ENCODE peak calls at places on chromosomes 4 and X, in seven cellular contexts. V is heart left ventricle, Q is upper lobe of left lung, U is adrenal gland, S is H1, M is breast epithelium, J is thyroid gland. G is an unnamed sample.

GRCh38 chr4:128517739-128518510 is 230.3 kb upstream of the PGRMC2 start:
- DNase-seq in M (peak), S (no peak), Q (peak), V (peak), U (peak), J (peak), G (peak)

GRCh38 chrX:13092455-13092941 is 48.1 kb upstream of the FAM9C start:
- DNase-seq in S (no peak), V (no peak), U (peak), Q (peak), J (no peak), M (peak), G (no peak)

GRCh38 chrX:100720301-100720700 is 11.6 kb downstream of the SYTL4 start:
- DNase-seq in U (no peak), J (no peak), V (no peak), S (no peak), M (no peak), Q (no peak), G (no peak)

GRCh38 chr4:139734201-139734874 is 68.7 kb downstream of the MGST2 start:
- DNase-seq in J (no peak), Q (peak), V (no peak), M (peak), S (no peak), U (peak), G (no peak)

GRCh38 chrX:39848243-39848642 is 249.5 kb downstream of the BCOR start:
- DNase-seq in U (peak), M (no peak), V (no peak), J (no peak), Q (no peak), S (no peak), G (no peak)

GRCh38 chrX:17860179-17860780 is 818 bp downstream of the RAI2 start:
- DNase-seq in S (no peak), V (no peak), J (peak), U (no peak), Q (no peak), M (no peak), G (no peak)

GRCh38 chrX:12999422-12999821 is 24.5 kb downstream of the TMSB4X start:
- DNase-seq in U (no peak), Q (no peak), V (no peak), J (no peak), M (no peak), S (no peak), G (no peak)

GRCh38 chr4:57499786-57500185 is 389.6 kb upstream of the IGFBP7 start:
- DNase-seq in S (no peak), M (no peak), Q (no peak), V (no peak), U (no peak), J (no peak), G (no peak)

GRCh38 chrX:19953145-19953544 is 37.7 kb downstream of the BCLAF3 start:
- DNase-seq in Q (no peak), M (no peak), V (no peak), U (no peak), S (no peak), J (no peak), G (no peak)

GRCh38 chr4:38911257-38911656 is 43.7 kb downstream of the FAM114A1 start:
- DNase-seq in U (no peak), S (no peak), J (no peak), V (no peak), M (no peak), Q (no peak), G (no peak)

GRCh38 chrX:153462291-153462690 is 8.1 kb downstream of the HAUS7 start:
- DNase-seq in M (no peak), J (no peak), S (no peak), U (no peak), Q (no peak), V (no peak), G (no peak)

GRCh38 chrX:129716507-129716906 is 22.3 kb upstream of the XPNPEP2 start:
- DNase-seq in U (no peak), J (no peak), Q (no peak), S (no peak), M (no peak), V (no peak), G (no peak)

GRCh38 chr4:118888666-118889312 is at the start of gene SYNPO2:
- DNase-seq in V (peak), S (peak), U (peak), Q (peak), J (peak), M (peak), G (peak)

GRCh38 chrX:107503996-107504395 is 54.5 kb downstream of the FRMPD3 start:
- DNase-seq in U (no peak), V (no peak), J (no peak), M (no peak), S (no peak), Q (no peak), G (no peak)

GRCh38 chr4:56468097-56468422 is 643 bp downstream of the SRP72 start:
- DNase-seq in S (no peak), M (no peak), J (peak), U (peak), V (no peak), Q (peak), G (peak)

GRCh38 chr4:16024009-16024408 is 59.8 kb downstream of the PROM1 start:
- DNase-seq in U (no peak), V (no peak), M (no peak), Q (no peak), J (no peak), S (no peak), G (no peak)

GRCh38 chr4:57157611-57158137 is 47.5 kb upstream of the IGFBP7 start:
- DNase-seq in Q (no peak), M (no peak), S (no peak), V (no peak), U (no peak), J (no peak), G (no peak)

GRCh38 chrX:44873415-44874270 is 655 bp downstream of the KDM6A start:
- DNase-seq in V (peak), S (no peak), U (peak), M (peak), Q (peak), J (peak), G (no peak)

GRCh38 chr4:93983133-93983532 is 154.6 kb downstream of the ATOH1 start:
- DNase-seq in S (no peak), U (no peak), M (no peak), Q (no peak), V (no peak), J (no peak), G (no peak)

GRCh38 chr4:94897023-94897422 is 139.3 kb downstream of the BMPR1B start:
- DNase-seq in Q (no peak), J (no peak), V (no peak), S (no peak), M (no peak), U (no peak), G (no peak)

GRCh38 chr4:151659631-151660030 is 101.2 kb downstream of the GATB start:
- DNase-seq in S (no peak), J (no peak), V (no peak), U (no peak), M (no peak), Q (no peak), G (no peak)

GRCh38 chr4:24174622-24175021 is 284.8 kb upstream of the PPARGC1A start:
- DNase-seq in M (no peak), S (no peak), U (no peak), J (no peak), V (no peak), Q (no peak), G (no peak)

GRCh38 chr4:140837742-140838141 is 81.6 kb upstream of the TBC1D9 start:
- DNase-seq in M (no peak), S (no peak), Q (no peak), V (no peak), J (no peak), U (no peak), G (no peak)

GRCh38 chrX:145821291-145821897 is 3.8 kb downstream of the SLITRK2 start:
- DNase-seq in V (no peak), S (no peak), J (no peak), U (no peak), Q (no peak), M (no peak), G (no peak)

GRCh38 chr4:127870688-127871087 is 10.0 kb upstream of the PLK4 start:
- DNase-seq in S (no peak), U (peak), Q (peak), V (peak), M (no peak), J (peak), G (no peak)

GRCh38 chr4:151674804-151675290 is 86.0 kb downstream of the GATB start:
- DNase-seq in V (peak), S (peak), J (peak), U (peak), Q (peak), M (peak), G (no peak)

GRCh38 chrX:130523460-130524394 is 121.9 kb downstream of the RBMX2 start:
- DNase-seq in Q (no peak), S (no peak), J (peak), V (peak), M (no peak), U (peak), G (peak)

GRCh38 chr4:162838671-162839070 is 328.0 kb downstream of the NAF1 start:
- DNase-seq in U (no peak), Q (no peak), M (no peak), V (no peak), S (no peak), J (no peak), G (no peak)

GRCh38 chrX:118975831-118976598 is 1.6 kb downstream of the LONRF3 start:
- DNase-seq in V (peak), Q (peak), M (peak), U (peak), J (peak), S (no peak), G (no peak)

GRCh38 chrX:110286126-110286525 is 31.8 kb downstream of the AMMECR1 start:
- DNase-seq in Q (no peak), V (no peak), S (no peak), M (no peak), U (no peak), J (no peak), G (no peak)

GRCh38 chr4:15004701-15005301 is 2.5 kb downstream of the CPEB2 start:
- DNase-seq in V (peak), S (no peak), Q (peak), U (peak), M (peak), J (peak), G (peak)
- TF ChIP-seq POLR2A in V (no peak), S (no peak), Q (peak), U (peak), M (no peak), J (no peak), G (no peak)

GRCh38 chrX:154802838-154803410 is 2.4 kb downstream of the MPP1 start:
- DNase-seq in S (no peak), J (no peak), M (no peak), Q (no peak), U (no peak), V (no peak), G (no peak)

GRCh38 chrX:154806837-154807501 is 1.7 kb upstream of the MPP1 start:
- DNase-seq in M (no peak), J (no peak), Q (no peak), U (no peak), S (no peak), V (no peak), G (no peak)

GRCh38 chrX:154805696-154806091 is 409 bp upstream of the MPP1 start:
- DNase-seq in S (no peak), Q (no peak), M (no peak), J (no peak), V (no peak), U (no peak), G (no peak)

GRCh38 chrX:154804564-154804956 is 725 bp downstream of the MPP1 start:
- DNase-seq in M (no peak), U (no peak), Q (no peak), J (no peak), V (no peak), S (no peak), G (no peak)

DNA sequence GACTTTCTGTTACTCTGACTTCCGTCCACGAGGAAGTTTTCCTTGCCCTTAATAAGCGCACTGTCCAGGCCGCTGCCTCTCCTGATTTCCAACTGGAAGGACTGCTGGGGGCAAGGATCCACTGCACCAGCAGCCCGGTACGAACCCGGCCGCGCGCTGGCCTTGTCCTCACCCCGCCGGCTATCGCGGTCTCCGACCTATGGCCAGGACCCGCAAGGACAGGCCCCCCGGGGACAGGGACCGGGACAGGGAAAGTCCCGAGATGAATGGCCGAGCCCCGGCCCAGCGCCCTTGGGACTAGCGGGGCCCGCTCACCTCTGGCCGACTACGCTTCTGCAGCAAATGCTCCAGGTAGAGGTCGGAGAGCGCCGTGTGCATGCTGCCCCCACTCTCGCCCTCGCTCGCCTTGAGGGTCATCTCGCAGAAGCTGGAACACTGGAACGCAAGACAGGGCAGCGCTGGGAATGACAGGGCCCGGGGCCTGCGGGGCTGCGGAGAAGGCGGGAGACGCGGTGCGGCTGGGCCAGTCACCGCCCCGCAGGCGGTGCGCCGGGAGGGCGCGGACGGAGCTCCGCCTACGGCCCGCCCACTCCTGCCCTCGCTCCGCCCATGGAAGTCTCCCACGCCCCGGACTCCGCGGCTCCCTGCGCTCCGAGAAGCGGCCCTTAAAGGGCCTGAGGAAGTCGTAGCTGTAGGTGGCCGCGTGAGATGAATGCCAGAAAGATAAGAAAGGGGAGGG is at the start of gene MPP1:
- DNase-seq in M (peak), U (peak), J (peak), S (no peak), V (peak), Q (peak), G (peak)
- TF ChIP-seq POLR2A in M (no peak), U (peak), J (no peak), S (no peak), V (no peak), Q (peak), G (no peak)

GRCh38 chr4:776743-777441 is 49.0 kb downstream of the CPLX1 start:
- DNase-seq in S (no peak), V (no peak), M (no peak), J (no peak), U (no peak), Q (no peak), G (no peak)
- TF ChIP-seq POLR2A in S (no peak), V (no peak), M (no peak), J (no peak), U (no peak), Q (no peak), G (peak)

GRCh38 chrX:85243155-85243554 is 424 bp downstream of the SATL1 start:
- DNase-seq in M (no peak), V (no peak), J (no peak), Q (no peak), U (no peak), S (no peak), G (no peak)

GRCh38 chrX:85243761-85244410 is at the start of the genes SATL1 and ZNF711:
- DNase-seq in U (peak), S (peak), V (peak), J (peak), Q (peak), M (peak), G (no peak)

DNA sequence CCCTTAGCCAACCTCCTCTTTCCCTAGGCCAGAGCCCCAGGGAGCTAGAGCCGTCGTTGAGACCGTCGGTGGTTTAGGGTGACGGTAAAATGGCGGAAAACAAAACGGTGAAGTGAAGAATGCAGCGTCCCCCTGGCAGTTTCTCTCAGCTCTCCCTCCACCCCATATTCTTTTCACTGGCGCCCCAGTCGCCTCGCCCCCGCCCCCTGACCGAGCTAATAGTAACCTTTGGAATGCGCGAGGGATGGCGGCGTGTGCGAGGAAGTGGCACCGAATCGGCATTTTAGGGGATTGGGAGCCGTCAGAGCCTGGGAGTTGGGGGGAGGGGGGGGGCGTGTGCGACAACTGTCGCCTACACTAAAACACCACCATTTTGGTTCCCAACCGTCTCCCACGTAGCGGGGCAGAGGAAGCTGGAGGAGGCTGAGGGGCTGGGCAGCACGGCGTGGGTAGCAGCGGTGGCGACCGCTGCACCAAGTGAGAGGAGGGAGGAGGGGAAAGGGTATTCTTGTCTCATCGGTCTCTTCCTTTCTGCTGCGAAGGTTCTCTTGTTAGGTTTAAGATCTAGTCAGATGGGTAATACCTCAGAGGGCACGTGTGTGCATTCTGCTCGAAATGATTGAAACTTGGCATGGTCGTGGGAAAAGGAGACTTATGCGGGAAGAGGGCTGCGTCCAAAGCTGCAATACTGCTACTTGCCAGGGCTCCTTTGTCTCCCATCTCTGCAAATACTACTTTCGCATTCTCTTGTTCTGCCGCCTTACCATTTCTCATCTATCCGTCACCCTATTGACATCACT is 820 bp downstream of the ZNF711 start:
- DNase-seq in U (no peak), Q (no peak), V (no peak), S (no peak), M (no peak), J (peak), G (no peak)
- TF ChIP-seq POLR2A in U (no peak), Q (no peak), V (no peak), S (no peak), M (no peak), J (no peak), G (no peak)

GRCh38 chrX:9518896-9519295 is 54.0 kb downstream of the TBL1X start:
- DNase-seq in V (no peak), M (no peak), Q (no peak), U (no peak), S (no peak), J (no peak), G (no peak)

GRCh38 chrX:9520211-9520590 is 55.3 kb downstream of the TBL1X start:
- DNase-seq in Q (no peak), J (no peak), U (no peak), V (no peak), M (no peak), S (no peak), G (no peak)

GRCh38 chrX:9525511-9526248 is 60.8 kb downstream of the TBL1X start:
- DNase-seq in Q (no peak), M (no peak), S (no peak), J (peak), U (no peak), V (no peak), G (no peak)

GRCh38 chrX:9519546-9520210 is 54.8 kb downstream of the TBL1X start:
- DNase-seq in V (no peak), M (no peak), S (no peak), Q (no peak), U (peak), J (no peak), G (no peak)

GRCh38 chrX:9522756-9523155 is 57.9 kb downstream of the TBL1X start:
- DNase-seq in U (no peak), S (no peak), J (no peak), Q (no peak), V (no peak), M (no peak), G (no peak)
- TF ChIP-seq POLR2A in U (no peak), S (no peak), J (no peak), Q (no peak), V (no peak), M (no peak), G (no peak)

GRCh38 chrX:30649859-30650258 is 3.4 kb upstream of the GK start:
- DNase-seq in V (no peak), S (no peak), Q (no peak), J (no peak), M (no peak), U (no peak), G (no peak)

GRCh38 chrX:30654989-30655607 is 1.9 kb downstream of the GK start:
- DNase-seq in M (no peak), V (no peak), S (no peak), Q (no peak), U (no peak), J (peak), G (no peak)

GRCh38 chrX:30657542-30658238 is 4.5 kb downstream of the GK start:
- DNase-seq in V (no peak), M (no peak), Q (no peak), U (no peak), S (no peak), J (no peak), G (no peak)

GRCh38 chrX:30653415-30654131 is at the start of gene GK:
- DNase-seq in J (peak), M (no peak), S (no peak), Q (no peak), V (no peak), U (peak), G (no peak)

GRCh38 chrX:30652527-30653414 is 452 bp upstream of the GK start:
- DNase-seq in M (peak), V (peak), U (peak), Q (peak), J (peak), S (peak), G (peak)
- TF ChIP-seq POLR2A in M (no peak), V (no peak), U (peak), Q (peak), J (no peak), S (no peak), G (no peak)

GRCh38 chrX:143476751-143477150 is 40.5 kb downstream of the SPANXN3 start:
- DNase-seq in M (no peak), U (no peak), Q (no peak), V (no peak), J (no peak), S (no peak), G (no peak)

GRCh38 chrX:143472334-143472938 is 44.8 kb downstream of the SPANXN3 start:
- DNase-seq in J (no peak), U (no peak), Q (no peak), M (no peak), S (no peak), V (no peak), G (no peak)
- TF ChIP-seq POLR2A in J (no peak), U (no peak), Q (no peak), M (no peak), S (no peak), V (no peak), G (no peak)

DNA sequence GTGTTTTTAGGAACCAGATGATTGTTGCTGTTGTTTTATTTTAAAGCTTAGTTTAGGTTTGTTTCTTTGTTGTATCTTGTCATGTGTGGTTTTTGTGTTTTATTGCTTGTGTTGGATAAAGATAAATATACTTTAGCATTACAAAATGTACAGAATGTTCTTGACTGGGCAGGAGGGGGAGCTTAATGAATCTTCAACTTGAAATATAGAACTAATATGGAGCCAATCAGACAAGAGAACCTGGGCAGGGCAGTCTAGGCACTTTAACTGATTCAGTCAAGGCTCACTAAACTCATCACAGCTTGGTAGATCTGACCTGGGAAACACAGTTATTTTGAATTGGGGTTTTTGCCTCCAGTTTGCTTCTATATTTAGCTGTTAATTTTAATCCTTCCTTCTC is 304.2 kb downstream of the ARHGAP24 start:
- DNase-seq in Q (no peak), V (no peak), U (no peak), S (no peak), M (no peak), J (no peak), G (no peak)
- TF ChIP-seq POLR2A in Q (no peak), V (no peak), U (no peak), S (no peak), M (no peak), J (no peak), G (no peak)

G was measured in GM12891.